ENCODE peak calls at places on chromosomes 6 and 20, in eight cellular contexts. A is HL-60, F is breast epithelium, W is HCT116, L is HepG2, S is transverse colon, C is GM23338, T is suprapubic skin. N is an unnamed sample.

GRCh38 chr20:17631576-17632319 is 50.3 kb downstream of the RRBP1 start:
- DNase-seq in A (no peak), F (no peak), W (no peak), L (no peak), S (peak), C (no peak), T (no peak), N (no peak)

GRCh38 chr6:129730477-129731165 is 20.6 kb upstream of the ARHGAP18 start:
- DNase-seq in A (peak), F (no peak), W (no peak), L (peak), S (no peak), C (peak), T (no peak), N (no peak)

GRCh38 chr20:38745757-38746156 is 2.5 kb upstream of the ACTR5 start:
- DNase-seq in A (no peak), F (no peak), W (peak), L (no peak), S (no peak), C (no peak), T (no peak), N (no peak)

GRCh38 chr20:51734876-51735499 is 33.2 kb downstream of the ATP9A start:
- DNase-seq in A (no peak), F (no peak), W (no peak), L (peak), S (no peak), C (no peak), T (no peak), N (no peak)

GRCh38 chr6:133741375-133741861 is 147.5 kb upstream of the TCF21 start:
- DNase-seq in A (no peak), F (no peak), W (peak), L (no peak), S (no peak), C (peak), T (no peak), N (no peak)

GRCh38 chr6:49639177-49639817 is 2.7 kb upstream of the RHAG start:
- DNase-seq in A (no peak), F (no peak), W (no peak), L (peak), S (no peak), C (no peak), T (no peak), N (no peak)

GRCh38 chr6:104623052-104623690 is 236.5 kb downstream of the HACE1 start:
- DNase-seq in A (no peak), F (no peak), W (no peak), L (no peak), S (no peak), C (peak), T (no peak), N (no peak)

GRCh38 chr6:100420711-100421110 is 44.0 kb downstream of the SIM1 start:
- DNase-seq in A (no peak), F (no peak), W (no peak), L (no peak), S (no peak), C (peak), T (no peak), N (no peak)

GRCh38 chr6:78995946-78996345 is 82.1 kb downstream of the PHIP start:
- DNase-seq in A (no peak), F (no peak), W (no peak), L (no peak), S (no peak), C (no peak), T (no peak), N (no peak)

GRCh38 chr6:96522469-96523009 is 933 bp downstream of the UFL1 start:
- DNase-seq in A (no peak), F (no peak), W (no peak), L (peak), S (no peak), C (no peak), T (no peak), N (no peak)

GRCh38 chr6:36947570-36948351 is 6.8 kb upstream of the PI16 start:
- DNase-seq in A (no peak), F (peak), W (peak), L (no peak), S (no peak), C (no peak), T (peak), N (no peak)

GRCh38 chr20:49575551-49576060 is 7.7 kb upstream of the PTGIS start:
- DNase-seq in A (no peak), F (no peak), W (no peak), L (no peak), S (no peak), C (no peak), T (peak), N (no peak)

GRCh38 chr6:143674466-143675114 is 3.2 kb upstream of the PHACTR2 start:
- DNase-seq in A (no peak), F (no peak), W (no peak), L (peak), S (no peak), C (no peak), T (no peak), N (no peak)

GRCh38 chr6:143676437-143677045 is 1.2 kb upstream of the PHACTR2 start:
- DNase-seq in A (no peak), F (no peak), W (no peak), L (no peak), S (no peak), C (peak), T (no peak), N (no peak)

GRCh38 chr6:143675327-143675900 is 2.4 kb upstream of the PHACTR2 start:
- DNase-seq in A (no peak), F (no peak), W (no peak), L (peak), S (no peak), C (no peak), T (no peak), N (no peak)

GRCh38 chr6:143675946-143676345 is 1.8 kb upstream of the PHACTR2 start:
- DNase-seq in A (no peak), F (no peak), W (no peak), L (peak), S (no peak), C (no peak), T (no peak), N (no peak)

GRCh38 chr6:143673638-143674037 is 4.1 kb upstream of the PHACTR2 start:
- DNase-seq in A (no peak), F (no peak), W (peak), L (peak), S (peak), C (peak), T (no peak), N (no peak)
- TF ChIP-seq POLR2AphosphoS5 in A (no peak), F (no peak), W (no peak), L (no peak), S (no peak), C (no peak), T (no peak), N (no peak)

DNA sequence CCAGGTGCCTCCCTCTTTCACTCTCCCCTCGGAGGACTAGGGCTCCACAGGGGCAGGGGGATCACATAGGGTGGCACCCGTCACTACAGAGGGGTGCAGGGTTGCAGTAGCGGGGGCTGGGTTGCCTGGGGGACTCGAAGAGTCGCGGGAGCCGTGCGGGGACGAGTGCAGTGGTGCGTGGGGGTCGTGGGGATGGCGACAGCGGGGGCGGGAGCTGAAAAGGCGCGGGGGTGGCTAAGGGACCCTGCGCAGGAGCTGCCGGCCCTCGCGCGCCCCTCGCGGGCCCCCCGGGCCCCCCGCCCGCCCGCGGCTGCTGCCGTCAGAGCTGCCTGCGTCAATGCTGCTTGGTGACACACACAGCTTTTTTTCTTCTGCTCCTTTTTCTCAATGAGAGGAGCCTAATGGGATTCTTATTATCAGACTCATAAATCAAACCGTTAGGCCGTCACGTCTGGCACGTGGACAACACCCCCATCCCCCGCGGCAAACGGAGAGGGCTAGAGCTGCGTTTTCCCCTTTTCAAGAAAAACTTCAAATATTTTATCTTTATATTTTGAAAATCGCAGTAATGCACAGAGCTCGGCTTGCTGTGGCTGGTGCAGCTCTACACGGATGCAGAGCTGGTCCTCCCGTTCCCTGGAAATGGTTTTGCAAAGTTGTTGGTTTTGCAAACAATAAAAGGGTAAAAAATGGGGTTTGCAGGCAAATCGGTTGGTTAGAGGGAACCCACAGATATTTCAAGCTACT is 161.6 kb downstream of the TBXT start:
- DNase-seq in A (peak), F (no peak), W (no peak), L (no peak), S (peak), C (no peak), T (no peak), N (no peak)
- H3K4me3 ChIP-seq in A (no peak), F (peak), W (no peak), L (no peak), S (peak), C (peak), T (peak), N (peak)

DNA sequence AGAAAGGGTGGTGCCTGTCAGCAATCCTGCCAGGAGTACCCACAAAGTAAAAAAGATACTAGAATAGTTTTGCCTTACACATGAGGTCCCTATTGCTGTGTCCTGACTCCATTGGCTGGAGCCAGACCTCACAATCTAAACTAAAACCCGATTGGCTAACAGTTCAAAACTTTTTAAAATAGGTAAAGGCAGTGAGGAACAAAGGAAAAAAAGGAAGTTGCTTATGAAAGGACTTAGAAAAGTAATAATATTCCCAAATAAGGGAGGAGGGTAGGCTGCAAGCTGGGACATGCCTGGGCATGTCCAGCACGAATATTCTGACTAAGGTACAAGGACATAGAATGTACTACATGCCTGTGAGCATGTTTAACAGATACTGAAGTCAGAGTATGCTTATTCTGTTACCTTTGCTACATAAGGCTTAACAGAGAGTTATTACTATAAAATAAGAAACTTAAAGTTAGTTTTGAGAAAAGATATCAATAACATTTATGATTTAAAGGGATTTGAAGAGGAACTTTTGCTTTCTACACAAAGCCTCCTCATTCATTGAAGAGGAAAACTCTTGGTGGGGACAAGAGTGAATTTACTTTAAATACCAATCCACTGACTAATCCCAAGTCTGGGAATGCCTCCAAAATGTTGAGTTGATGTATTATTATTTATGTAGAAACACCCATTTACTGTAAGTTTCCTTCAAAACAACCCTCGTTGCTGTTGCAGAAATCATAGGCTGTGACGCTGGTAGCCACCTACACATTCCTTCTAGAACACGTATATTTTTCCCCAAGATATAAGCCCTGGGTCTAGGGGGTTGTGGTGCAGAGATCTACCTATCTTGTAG is 8.2 kb upstream of the MTHFD1L start:
- DNase-seq in A (no peak), F (peak), W (peak), L (peak), S (no peak), C (no peak), T (no peak), N (no peak)
- TF ChIP-seq POLR2AphosphoS5 in A (no peak), F (no peak), W (peak), L (no peak), S (peak), C (no peak), T (no peak), N (no peak)

GRCh38 chr6:158536084-158536890 is 23.6 kb upstream of the TMEM181 start:
- DNase-seq in A (peak), F (no peak), W (peak), L (peak), S (peak), C (peak), T (no peak), N (peak)
- H3K4me3 ChIP-seq in A (peak), F (peak), W (peak), L (peak), S (peak), C (peak), T (peak), N (peak)

DNA sequence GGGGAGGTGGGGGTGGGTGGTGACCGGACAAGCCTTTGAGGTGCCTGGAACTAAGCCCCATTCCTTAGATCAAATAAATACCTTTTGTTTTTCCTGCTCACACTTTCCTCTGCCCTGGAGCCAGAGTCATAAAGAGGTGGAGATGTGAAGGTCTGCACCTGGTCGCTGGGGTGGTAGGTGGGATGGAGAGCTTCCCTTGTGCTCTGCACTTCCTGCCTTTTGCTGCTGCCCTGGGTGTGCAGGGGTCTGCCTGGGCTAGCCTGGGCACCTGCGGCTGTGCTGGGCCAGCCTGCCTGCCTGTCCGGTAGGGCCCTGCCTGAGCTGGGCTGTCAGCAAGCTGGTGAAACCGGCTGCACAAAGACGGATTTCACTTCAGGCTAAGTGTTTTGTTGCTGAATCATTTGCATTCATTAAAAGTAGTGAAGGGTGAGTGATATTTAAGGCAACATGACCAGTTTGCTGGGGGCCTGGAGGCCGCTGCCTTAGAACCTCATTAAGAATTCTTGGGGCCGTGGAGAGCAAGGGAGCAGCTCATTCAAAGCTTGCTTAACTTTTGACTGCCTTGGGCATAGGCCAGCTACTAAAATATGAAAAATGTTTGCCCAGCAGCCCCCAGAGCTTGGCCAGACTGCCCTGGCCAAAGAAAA is 20.5 kb downstream of the PTK7 start:
- DNase-seq in A (no peak), F (peak), W (no peak), L (no peak), S (peak), C (peak), T (no peak), N (no peak)
- TF ChIP-seq POLR2AphosphoS5 in A (no peak), F (peak), W (no peak), L (no peak), S (no peak), C (no peak), T (no peak), N (no peak)

GRCh38 chr6:123655520-123656306 is 19.0 kb upstream of the TRDN start:
- DNase-seq in A (no peak), F (no peak), W (no peak), L (no peak), S (no peak), C (no peak), T (no peak), N (no peak)
- H3K4me3 ChIP-seq in A (no peak), F (peak), W (no peak), L (peak), S (no peak), C (no peak), T (peak), N (peak)

GRCh38 chr6:85456782-85457181 is 6.9 kb downstream of the NT5E start:
- DNase-seq in A (no peak), F (no peak), W (no peak), L (no peak), S (no peak), C (no peak), T (no peak), N (no peak)
- TF ChIP-seq POLR2AphosphoS5 in A (no peak), F (no peak), W (peak), L (no peak), S (no peak), C (no peak), T (no peak), N (no peak)

DNA sequence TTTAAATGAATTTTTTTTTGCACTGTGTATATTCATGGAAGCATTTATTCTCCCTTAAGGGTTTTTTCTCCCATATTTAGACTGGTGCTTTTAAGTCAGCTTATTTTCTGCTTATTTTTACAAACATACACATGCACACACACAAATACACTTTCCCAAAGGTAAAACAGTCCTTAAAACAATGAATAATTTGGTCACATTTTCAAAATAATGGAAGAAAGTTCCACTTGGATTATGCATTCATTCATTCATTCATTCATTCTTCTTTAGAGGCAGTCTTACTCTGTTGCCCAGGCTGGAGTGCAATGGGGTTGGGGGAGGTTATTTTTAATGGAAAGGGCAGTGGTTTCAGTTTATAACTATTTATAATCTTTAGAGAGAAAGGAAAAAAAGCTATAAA is 69.8 kb downstream of the STXBP5 start:
- DNase-seq in A (no peak), F (no peak), W (no peak), L (no peak), S (no peak), C (no peak), T (no peak), N (no peak)
- H3K4me3 ChIP-seq in A (no peak), F (no peak), W (no peak), L (no peak), S (no peak), C (no peak), T (no peak), N (no peak)

GRCh38 chr6:112207773-112208172 is 46.6 kb downstream of the LAMA4 start:
- DNase-seq in A (no peak), F (no peak), W (no peak), L (no peak), S (no peak), C (no peak), T (no peak), N (no peak)
- TF ChIP-seq POLR2AphosphoS5 in A (no peak), F (no peak), W (no peak), L (no peak), S (no peak), C (no peak), T (no peak), N (no peak)